ENCODE peak calls at places on chromosomes 7 and 10, in nine cellular contexts. K, O, M, H, Z, I, X, U and Y are unnamed samples.

GRCh38 chr7:90271753-90272152 is 26.8 kb downstream of the CFAP69 start:
- DNase-seq in K (no peak), U (peak), M (no peak), Z (peak), I (no peak), H (no peak), O (no peak), X (no peak), Y (no peak)

GRCh38 chr7:43768894-43769272 is 10.4 kb downstream of the BLVRA start:
- DNase-seq in M (no peak), K (no peak), H (no peak), I (no peak), U (no peak), Z (no peak), X (peak), O (no peak), Y (no peak)

GRCh38 chr10:67883710-67884312 is 645 bp upstream of the SIRT1 start:
- DNase-seq in M (no peak), H (no peak), I (no peak), O (no peak), X (no peak), K (no peak), U (no peak), Z (no peak), Y (no peak)

GRCh38 chr7:151235091-151235787 is 3.0 kb downstream of the CHPF2 start:
- DNase-seq in K (no peak), H (no peak), M (peak), Z (no peak), I (no peak), O (no peak), U (no peak), X (peak), Y (no peak)

GRCh38 chr7:111076205-111076604 is 14.7 kb upstream of the LRRN3 start:
- DNase-seq in O (no peak), U (peak), H (no peak), K (no peak), I (no peak), Z (no peak), X (no peak), M (no peak), Y (no peak)

GRCh38 chr10:99921948-99922347 is 87.8 kb downstream of the DNMBP start:
- DNase-seq in U (no peak), Z (no peak), O (no peak), K (no peak), X (no peak), H (no peak), I (no peak), M (no peak), Y (no peak)

GRCh38 chr7:40471891-40472290 is 337.1 kb downstream of the SUGCT start:
- DNase-seq in K (no peak), I (no peak), O (no peak), Z (no peak), M (no peak), U (no peak), H (no peak), X (no peak), Y (no peak)

GRCh38 chr7:117219485-117219884 is 103.4 kb downstream of the WNT2 start:
- DNase-seq in U (no peak), H (no peak), X (no peak), M (no peak), O (no peak), Z (peak), K (no peak), I (no peak), Y (no peak)

GRCh38 chr10:37680716-37681616 is 176.4 kb downstream of the ZNF248 start:
- DNase-seq in O (no peak), M (peak), U (no peak), Z (no peak), I (no peak), H (no peak), K (no peak), X (peak), Y (no peak)

GRCh38 chr10:85642421-85643170 is 724.0 kb downstream of the GRID1 start:
- DNase-seq in I (peak), Z (no peak), H (no peak), U (peak), M (no peak), X (no peak), O (no peak), K (no peak), Y (no peak)

GRCh38 chr7:84204655-84205054 is 10.1 kb upstream of the SEMA3A start:
- DNase-seq in M (no peak), X (no peak), Z (peak), H (no peak), K (no peak), U (peak), O (no peak), I (no peak), Y (no peak)

GRCh38 chr10:28077889-28078288 is 79.0 kb upstream of the ODAD2 start:
- DNase-seq in H (no peak), Z (no peak), O (no peak), I (no peak), U (peak), X (no peak), K (no peak), M (no peak), Y (no peak)

GRCh38 chr10:84198206-84198915 is 4.0 kb downstream of the CDHR1 start:
- DNase-seq in O (no peak), Z (no peak), X (peak), K (no peak), U (no peak), M (no peak), I (no peak), H (no peak), Y (no peak)

GRCh38 chr10:127492607-127493250 is 56.4 kb upstream of the NPS start:
- DNase-seq in I (no peak), X (no peak), U (no peak), O (no peak), H (no peak), K (no peak), Z (no peak), M (no peak), Y (no peak)

GRCh38 chr7:5495581-5496375 is 72.1 kb upstream of the TNRC18 start:
- DNase-seq in U (no peak), Z (no peak), O (no peak), I (no peak), K (peak), H (no peak), X (no peak), M (peak), Y (no peak)

GRCh38 chr7:137423321-137423720 is 79.8 kb upstream of the PTN start:
- DNase-seq in K (no peak), M (no peak), I (no peak), U (peak), Z (peak), X (no peak), H (no peak), O (no peak), Y (no peak)

GRCh38 chr10:123655763-123656162 is 10.4 kb upstream of the GPR26 start:
- DNase-seq in X (no peak), H (no peak), I (no peak), Z (no peak), O (no peak), M (no peak), U (no peak), K (no peak), Y (no peak)

GRCh38 chr10:86065711-86066251 is 300.8 kb downstream of the GRID1 start:
- DNase-seq in Z (no peak), H (no peak), I (no peak), K (no peak), U (no peak), O (no peak), M (no peak), X (no peak), Y (no peak)

GRCh38 chr7:143390098-143390772 is 9.1 kb downstream of the ZYX start:
- DNase-seq in M (no peak), U (no peak), Z (no peak), K (no peak), X (peak), O (no peak), H (no peak), I (no peak), Y (no peak)

GRCh38 chr7:80540841-80541240 is 29.0 kb upstream of the GNAT3 start:
- DNase-seq in M (no peak), I (no peak), U (no peak), H (no peak), Z (peak), O (no peak), K (no peak), X (no peak), Y (no peak)